ENCODE peak calls at places on chromosomes 16 and 17, in six cellular contexts. One of them, this sample, is unnamed.

GRCh38 chr17:37671028-37671812 is 28.0 kb upstream of the DDX52 start:
- DNase-seq in GM12878: no peak
- DNase-seq in HepG2: no peak
- DNase-seq in K562: no peak
- DNase-seq in GM12891: no peak
- DNase-seq in H1: no peak
- DNase-seq in this sample: no peak

GRCh38 chr16:68436581-68436980 is 11.7 kb downstream of the SMPD3 start:
- DNase-seq in H1: no peak
- DNase-seq in GM12878: no peak
- DNase-seq in HepG2: no peak
- DNase-seq in K562: peak
- DNase-seq in GM12891: no peak
- DNase-seq in this sample: no peak

GRCh38 chr16:56483394-56483793 is 32.0 kb downstream of the OGFOD1 start:
- DNase-seq in K562: no peak
- DNase-seq in GM12891: no peak
- DNase-seq in GM12878: no peak
- DNase-seq in HepG2: no peak
- DNase-seq in H1: no peak
- DNase-seq in this sample: no peak

GRCh38 chr16:89567656-89568594 is 7.4 kb downstream of the RPL13 start:
- DNase-seq in GM12878: no peak
- DNase-seq in K562: no peak
- DNase-seq in H1: no peak
- DNase-seq in HepG2: no peak
- DNase-seq in GM12891: no peak
- DNase-seq in this sample: no peak

GRCh38 chr17:50620848-50621247 is 13.8 kb upstream of the ABCC3 start:
- DNase-seq in GM12891: no peak
- DNase-seq in K562: no peak
- DNase-seq in GM12878: no peak
- DNase-seq in H1: no peak
- DNase-seq in HepG2: no peak
- DNase-seq in this sample: no peak

GRCh38 chr17:4708436-4708835 is 2.0 kb upstream of the ARRB2 start:
- DNase-seq in GM12878: no peak
- DNase-seq in GM12891: no peak
- DNase-seq in H1: no peak
- DNase-seq in K562: no peak
- DNase-seq in HepG2: peak
- DNase-seq in this sample: no peak

GRCh38 chr17:41287050-41287449 is 11.6 kb downstream of the KRTAP9-7 start:
- DNase-seq in HepG2: peak
- DNase-seq in GM12878: no peak
- DNase-seq in GM12891: no peak
- DNase-seq in K562: no peak
- DNase-seq in H1: no peak
- DNase-seq in this sample: no peak

GRCh38 chr16:84599528-84600202 is 18.2 kb downstream of the COTL1 start:
- DNase-seq in GM12878: no peak
- DNase-seq in GM12891: no peak
- DNase-seq in HepG2: peak
- DNase-seq in H1: peak
- DNase-seq in K562: no peak
- DNase-seq in this sample: no peak

GRCh38 chr17:40023590-40024292 is 8.5 kb downstream of the CSF3 start:
- DNase-seq in HepG2: no peak
- DNase-seq in GM12878: no peak
- DNase-seq in GM12891: no peak
- DNase-seq in H1: no peak
- DNase-seq in K562: no peak
- DNase-seq in this sample: no peak

GRCh38 chr17:73208139-73208827 is 15.4 kb downstream of the COG1 start:
- DNase-seq in GM12878: no peak
- DNase-seq in H1: no peak
- DNase-seq in HepG2: no peak
- DNase-seq in K562: no peak
- DNase-seq in GM12891: no peak
- DNase-seq in this sample: no peak

GRCh38 chr17:14797801-14798200 is 467.3 kb downstream of the PMP22 start:
- DNase-seq in H1: no peak
- DNase-seq in GM12878: no peak
- DNase-seq in GM12891: no peak
- DNase-seq in HepG2: no peak
- DNase-seq in K562: no peak
- DNase-seq in this sample: no peak

GRCh38 chr17:79000396-79001189 is 9.0 kb downstream of the CANT1 start:
- DNase-seq in K562: no peak
- DNase-seq in GM12891: no peak
- DNase-seq in GM12878: no peak
- DNase-seq in H1: no peak
- DNase-seq in HepG2: no peak
- DNase-seq in this sample: no peak

GRCh38 chr17:49434821-49435581 is 20.3 kb upstream of the PHB1 start:
- DNase-seq in H1: peak
- DNase-seq in GM12878: no peak
- DNase-seq in K562: peak
- DNase-seq in GM12891: peak
- DNase-seq in HepG2: peak
- DNase-seq in this sample: peak

GRCh38 chr16:53510704-53511070 is 7.7 kb upstream of the AKTIP start:
- DNase-seq in HepG2: no peak
- DNase-seq in GM12878: no peak
- DNase-seq in K562: no peak
- DNase-seq in GM12891: no peak
- DNase-seq in H1: no peak
- DNase-seq in this sample: no peak

GRCh38 chr16:53511084-53511402 is 8.0 kb upstream of the AKTIP start:
- DNase-seq in K562: no peak
- DNase-seq in HepG2: no peak
- DNase-seq in GM12878: no peak
- DNase-seq in GM12891: no peak
- DNase-seq in H1: no peak
- DNase-seq in this sample: no peak

GRCh38 chr16:53507464-53508180 is 4.6 kb upstream of the AKTIP start:
- DNase-seq in GM12891: no peak
- DNase-seq in GM12878: no peak
- DNase-seq in H1: no peak
- DNase-seq in HepG2: no peak
- DNase-seq in K562: peak
- DNase-seq in this sample: no peak

GRCh38 chr16:53511403-53512280 is 8.6 kb upstream of the AKTIP start:
- DNase-seq in H1: no peak
- DNase-seq in GM12878: no peak
- DNase-seq in GM12891: no peak
- DNase-seq in HepG2: peak
- DNase-seq in K562: no peak
- DNase-seq in this sample: no peak

GRCh38 chr16:53509906-53510703 is 7.1 kb upstream of the AKTIP start:
- DNase-seq in GM12891: no peak
- DNase-seq in H1: no peak
- DNase-seq in GM12878: no peak
- DNase-seq in HepG2: peak
- DNase-seq in K562: peak
- DNase-seq in this sample: no peak
- TF ChIP-seq POLR2A in GM12891: no peak
- TF ChIP-seq POLR2A in H1: no peak
- TF ChIP-seq POLR2A in GM12878: no peak
- TF ChIP-seq POLR2A in HepG2: no peak
- TF ChIP-seq POLR2A in K562: no peak
- TF ChIP-seq POLR2A in this sample: no peak

DNA sequence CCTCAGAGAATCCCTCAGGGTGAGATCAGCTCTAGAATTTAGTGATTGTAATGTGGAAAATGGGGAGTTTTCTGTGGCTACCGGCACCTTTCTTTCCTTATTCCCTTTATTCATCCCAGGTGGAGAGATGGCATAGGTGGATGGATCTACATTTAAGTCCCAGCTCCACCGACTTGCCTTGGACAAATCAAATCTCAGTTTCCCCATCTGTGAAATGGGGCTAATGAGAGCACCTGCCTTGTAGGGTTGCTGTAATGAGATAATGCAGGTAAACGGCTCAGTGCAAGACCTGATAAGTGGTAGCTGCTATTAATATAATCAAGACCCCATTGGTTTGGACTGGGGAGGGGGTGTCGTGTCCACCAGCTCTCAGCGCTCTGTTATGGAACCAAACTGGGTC is 40.5 kb downstream of the OTOA start:
- DNase-seq in GM12891: no peak
- DNase-seq in HepG2: no peak
- DNase-seq in K562: no peak
- DNase-seq in GM12878: no peak
- DNase-seq in H1: no peak
- DNase-seq in this sample: no peak
- TF ChIP-seq POLR2AphosphoS5 in GM12891: no peak
- TF ChIP-seq POLR2AphosphoS5 in HepG2: no peak
- TF ChIP-seq POLR2AphosphoS5 in K562: no peak
- TF ChIP-seq POLR2AphosphoS5 in GM12878: no peak
- TF ChIP-seq POLR2AphosphoS5 in H1: no peak
- TF ChIP-seq POLR2AphosphoS5 in this sample: no peak

GRCh38 chr16:13517856-13518255 is 402.1 kb upstream of the ERCC4 start:
- DNase-seq in GM12878: no peak
- DNase-seq in H1: no peak
- DNase-seq in GM12891: no peak
- DNase-seq in K562: no peak
- DNase-seq in HepG2: no peak
- DNase-seq in this sample: no peak
- TF ChIP-seq TAF1 in GM12878: no peak
- TF ChIP-seq TAF1 in H1: no peak
- TF ChIP-seq TAF1 in GM12891: no peak
- TF ChIP-seq TAF1 in K562: no peak
- TF ChIP-seq TAF1 in HepG2: no peak
- TF ChIP-seq TAF1 in this sample: no peak

DNA sequence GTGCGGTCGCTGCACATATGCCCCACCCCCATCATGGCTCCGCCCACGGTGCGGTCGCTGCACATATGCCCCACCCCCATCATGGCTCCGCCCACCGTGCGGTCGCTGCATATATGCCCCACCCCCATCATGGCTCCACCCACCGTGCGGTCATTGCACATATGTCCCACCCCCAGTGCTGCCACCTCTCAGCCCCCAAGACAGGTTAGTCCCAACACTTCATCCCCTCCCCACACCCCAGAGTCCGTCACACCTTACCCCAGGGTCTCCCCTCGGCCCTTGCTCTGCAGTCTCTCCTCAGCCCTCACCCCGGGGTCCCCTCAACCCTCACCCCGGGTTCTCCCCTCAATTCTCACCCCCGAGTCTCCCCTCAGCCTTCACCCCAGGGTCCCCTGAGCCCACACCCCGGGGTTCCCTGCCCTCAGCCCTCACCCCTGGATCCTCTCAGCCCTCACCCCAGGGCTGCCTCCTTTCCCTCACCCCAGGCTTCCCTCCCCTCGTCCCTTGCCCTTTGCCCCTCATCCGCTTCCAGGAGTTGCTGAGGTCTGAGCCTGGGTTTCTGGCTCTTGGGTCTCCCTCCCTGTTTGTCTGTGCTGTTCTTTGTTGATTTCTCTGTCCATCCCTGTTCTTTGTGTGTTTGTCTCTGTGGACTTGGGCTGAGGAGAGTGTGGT is 25.6 kb downstream of the TPSG1 start:
- DNase-seq in HepG2: no peak
- DNase-seq in H1: no peak
- DNase-seq in GM12891: no peak
- DNase-seq in GM12878: no peak
- DNase-seq in K562: no peak
- DNase-seq in this sample: no peak
- TF ChIP-seq POLR2A in HepG2: no peak
- TF ChIP-seq POLR2A in H1: no peak
- TF ChIP-seq POLR2A in GM12891: no peak
- TF ChIP-seq POLR2A in GM12878: no peak
- TF ChIP-seq POLR2A in K562: no peak
- TF ChIP-seq POLR2A in this sample: no peak

DNA sequence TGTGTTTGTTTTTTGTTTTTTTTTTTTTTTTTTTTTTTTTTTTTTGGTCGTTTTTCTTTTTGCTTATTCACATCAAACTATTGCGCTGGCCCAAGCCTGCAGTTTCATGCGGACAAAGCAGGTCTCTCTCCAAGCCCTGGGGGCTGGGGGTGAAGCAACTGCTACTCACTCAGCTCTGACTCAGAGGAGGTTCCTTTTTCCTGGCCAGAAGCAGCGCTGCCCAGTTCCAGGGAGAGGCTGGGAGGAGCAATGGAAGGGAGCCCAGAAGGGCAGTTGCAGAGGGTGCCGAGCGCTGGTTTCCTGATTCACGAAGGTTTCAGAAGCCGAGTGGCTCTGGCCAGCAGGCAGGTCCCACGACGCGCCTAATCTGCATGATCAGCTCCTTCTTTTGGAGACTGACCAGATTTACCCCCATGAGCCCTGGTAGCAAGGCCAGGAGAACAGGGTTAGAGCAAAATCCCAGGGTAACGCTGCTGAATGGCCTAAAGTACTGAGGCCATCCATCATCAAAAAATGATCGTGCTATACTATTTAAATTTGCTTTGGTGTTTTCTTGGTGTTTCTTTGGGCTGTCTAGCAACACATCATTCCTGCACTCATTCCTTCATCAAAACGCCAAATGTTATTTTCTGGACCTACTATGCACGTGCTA is 144.7 kb upstream of the SOX9 start:
- DNase-seq in H1: no peak
- DNase-seq in GM12891: no peak
- DNase-seq in GM12878: no peak
- DNase-seq in HepG2: no peak
- DNase-seq in K562: no peak
- DNase-seq in this sample: no peak
- TF ChIP-seq POLR2AphosphoS5 in H1: no peak
- TF ChIP-seq POLR2AphosphoS5 in GM12891: no peak
- TF ChIP-seq POLR2AphosphoS5 in GM12878: no peak
- TF ChIP-seq POLR2AphosphoS5 in HepG2: no peak
- TF ChIP-seq POLR2AphosphoS5 in K562: no peak
- TF ChIP-seq POLR2AphosphoS5 in this sample: no peak

This sample was measured in GM12892.